ENCODE peak calls at places on chromosome 22, in nine cellular contexts. X, J, Q, N, E, U, K, G and D are unnamed samples.

GRCh38 chr22:41770715-41771452 is 29.6 kb upstream of the CCDC134 start:
- DNase-seq in U (no peak), J (no peak), N (no peak), K (no peak), E (no peak), X (no peak), G (no peak), Q (no peak), D (no peak)

GRCh38 chr22:42388130-42388797 is 43.9 kb downstream of the NFAM1 start:
- DNase-seq in N (no peak), U (no peak), X (no peak), J (no peak), Q (peak; percentile 92), G (no peak), K (no peak), E (peak; percentile 88), D (no peak)

GRCh38 chr22:45131749-45132148 is 32.0 kb upstream of the NUP50 start:
- DNase-seq in E (peak; percentile 12), N (no peak), X (peak; percentile 20), J (peak; percentile 57), U (no peak), Q (no peak), K (no peak), G (no peak), D (no peak)

GRCh38 chr22:43884600-43885318 is 7.1 kb downstream of the PNPLA5 start:
- DNase-seq in N (peak; percentile 25), E (peak; percentile 69), X (no peak), K (peak; percentile 9), Q (peak; percentile 81), U (peak; percentile 84), G (no peak), J (no peak), D (no peak)

GRCh38 chr22:32761251-32761903 is 40.1 kb upstream of the TIMP3 start:
- DNase-seq in U (peak; percentile 81), N (no peak), X (no peak), K (no peak), E (no peak), Q (no peak), J (no peak), G (peak; percentile 46), D (no peak)

GRCh38 chr22:22410121-22410520 is 98.4 kb downstream of the ZNF280B start:
- DNase-seq in U (peak; percentile 86), Q (peak; percentile 85), X (peak; percentile 47), K (no peak), G (no peak), J (no peak), N (no peak), E (peak; percentile 45), D (no peak)

GRCh38 chr22:39073941-39074340 is 3.1 kb upstream of the APOBEC3G start:
- DNase-seq in N (no peak), K (no peak), J (no peak), G (no peak), X (no peak), Q (no peak), E (no peak), U (no peak), D (no peak)

GRCh38 chr22:36552300-36552699 is 23.3 kb upstream of the EIF3D start:
- DNase-seq in Q (no peak), K (no peak), G (no peak), E (peak; percentile 63), X (no peak), N (no peak), U (no peak), J (no peak), D (no peak)

GRCh38 chr22:21937821-21938070 is 14.9 kb downstream of the PPM1F start:
- DNase-seq in Q (no peak), X (no peak), N (no peak), U (no peak), G (no peak), J (peak; percentile 97), E (no peak), K (no peak), D (no peak)

GRCh38 chr22:42076764-42077485 is 2.6 kb upstream of the SMDT1 start:
- DNase-seq in Q (no peak), X (no peak), U (no peak), J (no peak), G (no peak), E (no peak), N (no peak), K (no peak), D (no peak)

GRCh38 chr22:19057539-19057938 is 64.7 kb downstream of the DGCR2 start:
- DNase-seq in N (no peak), X (peak; percentile 22), E (no peak), K (no peak), G (no peak), Q (no peak), U (peak; percentile 22), J (no peak), D (no peak)

GRCh38 chr22:20087319-20088262 is 7.5 kb downstream of the DGCR8 start:
- DNase-seq in U (peak; percentile 52), E (no peak), Q (no peak), G (no peak), X (no peak), N (no peak), J (no peak), K (no peak), D (no peak)

GRCh38 chr22:39012525-39013516 is 1.2 kb upstream of the APOBEC3C start:
- DNase-seq in J (no peak), Q (no peak), G (no peak), E (no peak), N (no peak), K (no peak), U (no peak), X (no peak), D (no peak)

GRCh38 chr22:33000342-33001280 is 57.6 kb downstream of the SYN3 start:
- DNase-seq in G (no peak), J (peak; percentile 9), U (peak; percentile 82), X (peak; percentile 45), Q (peak; percentile 90), N (peak; percentile 8), E (peak; percentile 8), K (no peak), D (peak; percentile 39)

GRCh38 chr22:20904980-20905355 is 12.2 kb upstream of the CRKL start:
- DNase-seq in X (no peak), E (no peak), Q (no peak), U (peak; percentile 2), J (no peak), K (no peak), G (no peak), N (no peak), D (no peak)

GRCh38 chr22:49051491-49052022 is 776.1 kb downstream of the BRD1 start:
- DNase-seq in J (no peak), U (no peak), K (no peak), N (no peak), E (no peak), G (no peak), X (no peak), Q (no peak), D (no peak)

GRCh38 chr22:20671409-20672081 is 102.4 kb upstream of the SERPIND1 start:
- DNase-seq in X (no peak), U (no peak), G (no peak), K (no peak), N (no peak), E (no peak), Q (no peak), J (no peak), D (no peak)

GRCh38 chr22:18042685-18043084 is 18.3 kb upstream of the MICAL3 start:
- DNase-seq in Q (no peak), X (no peak), N (no peak), G (no peak), J (peak; percentile 89), E (no peak), U (no peak), K (no peak), D (no peak)